ENCODE peak calls at places on chromosomes 1 and 21, in four cellular contexts. I is GM12865, N is epithelial cell of proximal tubule, F is non-pigmented ciliary epithelial cell. H is an unnamed sample.

GRCh38 chr1:43732132-43732531 is 24.8 kb downstream of the ST3GAL3 start:
- DNase-seq in F (no peak), N (no peak), I (no peak), H (no peak)

GRCh38 chr21:45412909-45413581 is 8.1 kb downstream of the COL18A1 start:
- DNase-seq in F (no peak), N (no peak), I (no peak), H (no peak)

GRCh38 chr1:54374766-54375165 is 31.4 kb downstream of the SSBP3 start:
- DNase-seq in I (no peak), N (no peak), F (no peak), H (no peak)

GRCh38 chr1:209038735-209039134 is 544.8 kb upstream of the CAMK1G start:
- DNase-seq in N (no peak), F (no peak), I (no peak), H (no peak)

GRCh38 chr1:79043506-79043905 is 37.0 kb upstream of the ADGRL4 start:
- DNase-seq in F (peak), I (no peak), N (no peak), H (no peak)

GRCh38 chr1:216576246-216576645 is 147.0 kb downstream of the ESRRG start:
- DNase-seq in N (no peak), I (no peak), F (no peak), H (peak)

GRCh38 chr1:146034976-146035469 is 13.5 kb upstream of the HJV start:
- DNase-seq in N (no peak), I (peak), F (no peak), H (no peak)

GRCh38 chr21:44623575-44623974 is 3.3 kb upstream of the KRTAP10-9 start:
- DNase-seq in I (no peak), N (no peak), F (no peak), H (no peak)

GRCh38 chr21:27700974-27701614 is 734.2 kb upstream of the ADAMTS5 start:
- DNase-seq in F (peak), I (peak), N (peak), H (peak)

GRCh38 chr1:147717051-147717705 is 43.2 kb downstream of the GJA5 start:
- DNase-seq in F (no peak), I (peak), N (peak), H (no peak)

GRCh38 chr1:32953495-32953894 is 11.1 kb downstream of the RNF19B start:
- DNase-seq in I (no peak), N (peak), F (no peak), H (no peak)

GRCh38 chr1:213020016-213020415 is 4.3 kb upstream of the ANGEL2 start:
- DNase-seq in I (no peak), F (no peak), N (no peak), H (no peak)

GRCh38 chr1:119742677-119743076 is 26.0 kb downstream of the HMGCS2 start:
- DNase-seq in F (no peak), I (no peak), N (no peak), H (no peak)

GRCh38 chr1:228695015-228695955 is 40.0 kb upstream of the RHOU start:
- DNase-seq in I (peak), F (no peak), N (peak), H (no peak)

GRCh38 chr21:42063206-42063577 is 7.9 kb upstream of the UMODL1 start:
- DNase-seq in N (no peak), F (no peak), I (peak), H (no peak)

GRCh38 chr1:230306158-230306557 is 120.0 kb downstream of the PGBD5 start:
- DNase-seq in F (no peak), N (no peak), I (peak), H (no peak)